ENCODE peak calls at places on chromosomes 3 and 15, in eight cellular contexts. S is AG04450, L is HCT116, J is cardiac fibroblast, O is omental fat pad, H is B cell, R is HFFc6, N is stomach. B is an unnamed sample.

GRCh38 chr15:57330619-57331018 is 45.7 kb upstream of the CGNL1 start:
- DNase-seq in S (no peak), L (no peak), J (no peak), O (no peak), H (no peak), R (no peak), N (no peak), B (no peak)

GRCh38 chr3:143433787-143434378 is 314.3 kb downstream of the CHST2 start:
- DNase-seq in S (no peak), L (peak), J (peak), O (no peak), H (peak), R (no peak), N (no peak), B (no peak)

GRCh38 chr3:81496407-81497104 is 264.9 kb downstream of the GBE1 start:
- DNase-seq in S (no peak), L (no peak), J (no peak), O (no peak), H (no peak), R (no peak), N (no peak), B (no peak)

GRCh38 chr3:151926956-151927355 is 53.5 kb downstream of the SUCNR1 start:
- DNase-seq in S (peak), L (no peak), J (peak), O (no peak), H (no peak), R (peak), N (no peak), B (no peak)

GRCh38 chr3:152836269-152836668 is 1.3 kb downstream of the P2RY1 start:
- DNase-seq in S (no peak), L (no peak), J (no peak), O (no peak), H (no peak), R (no peak), N (no peak), B (no peak)

GRCh38 chr15:77798847-77799246 is 166.1 kb upstream of the LINGO1 start:
- DNase-seq in S (no peak), L (no peak), J (no peak), O (no peak), H (no peak), R (no peak), N (no peak), B (no peak)

GRCh38 chr3:33144433-33144832 is 30.6 kb downstream of the CRTAP start:
- DNase-seq in S (no peak), L (no peak), J (no peak), O (no peak), H (peak), R (no peak), N (no peak), B (no peak)

GRCh38 chr15:81282911-81283310 is 41.0 kb downstream of the STARD5 start:
- DNase-seq in S (no peak), L (no peak), J (no peak), O (no peak), H (no peak), R (no peak), N (no peak), B (no peak)

GRCh38 chr15:41935566-41936020 is 36.8 kb downstream of the EHD4 start:
- DNase-seq in S (no peak), L (no peak), J (no peak), O (no peak), H (no peak), R (no peak), N (no peak), B (no peak)

GRCh38 chr3:168049366-168049974 is 46.3 kb downstream of the GOLIM4 start:
- DNase-seq in S (peak), L (no peak), J (peak), O (no peak), H (no peak), R (peak), N (no peak), B (no peak)

GRCh38 chr15:74405823-74406222 is 27.9 kb downstream of the SEMA7A start:
- DNase-seq in S (no peak), L (no peak), J (peak), O (no peak), H (no peak), R (no peak), N (no peak), B (no peak)

GRCh38 chr3:107240183-107241091 is 136.8 kb upstream of the CCDC54 start:
- DNase-seq in S (peak), L (peak), J (peak), O (peak), H (peak), R (peak), N (peak), B (peak)

GRCh38 chr3:134652409-134652831 is 1.6 kb upstream of the KY start:
- DNase-seq in S (no peak), L (no peak), J (peak), O (no peak), H (no peak), R (no peak), N (peak), B (no peak)

GRCh38 chr3:111669926-111670630 is 74.9 kb upstream of the ZBED2 start:
- DNase-seq in S (no peak), L (no peak), J (peak), O (no peak), H (no peak), R (peak), N (no peak), B (no peak)

GRCh38 chr3:43968465-43968864 is 273.2 kb upstream of the TOPAZ1 start:
- DNase-seq in S (no peak), L (no peak), J (no peak), O (no peak), H (no peak), R (no peak), N (no peak), B (no peak)

GRCh38 chr3:52366527-52366926 is 50.4 kb downstream of the DNAH1 start:
- DNase-seq in S (no peak), L (no peak), J (no peak), O (no peak), H (no peak), R (no peak), N (no peak), B (no peak)

GRCh38 chr15:67080900-67081431 is 15.6 kb downstream of the SMAD3 start:
- DNase-seq in S (no peak), L (no peak), J (peak), O (no peak), H (peak), R (peak), N (no peak), B (no peak)

GRCh38 chr3:13654330-13655073 is 105.6 kb downstream of the FBLN2 start:
- DNase-seq in S (no peak), L (no peak), J (no peak), O (no peak), H (no peak), R (no peak), N (no peak), B (peak)

GRCh38 chr3:67083277-67083676 is 85.2 kb downstream of the KBTBD8 start:
- DNase-seq in S (no peak), L (no peak), J (peak), O (no peak), H (peak), R (no peak), N (no peak), B (no peak)

GRCh38 chr3:65951836-65952505 is 86.7 kb downstream of the MAGI1 start:
- DNase-seq in S (no peak), L (peak), J (no peak), O (no peak), H (no peak), R (peak), N (no peak), B (no peak)

GRCh38 chr3:2343031-2343682 is 244.5 kb downstream of the CNTN4 start:
- DNase-seq in S (no peak), L (no peak), J (no peak), O (no peak), H (no peak), R (no peak), N (no peak), B (no peak)

GRCh38 chr3:164730810-164731209 is 347.5 kb downstream of the SI start:
- DNase-seq in S (no peak), L (no peak), J (no peak), O (no peak), H (no peak), R (no peak), N (no peak), B (no peak)

GRCh38 chr3:37905987-37906674 is 44.5 kb downstream of the CTDSPL start:
- DNase-seq in S (no peak), L (no peak), J (peak), O (no peak), H (no peak), R (peak), N (no peak), B (no peak)

GRCh38 chr3:43970351-43970750 is 271.3 kb upstream of the TOPAZ1 start:
- DNase-seq in S (no peak), L (no peak), J (no peak), O (no peak), H (no peak), R (no peak), N (no peak), B (no peak)

GRCh38 chr3:125163739-125164601 is 48.6 kb downstream of the SLC12A8 start:
- DNase-seq in S (no peak), L (no peak), J (peak), O (no peak), H (no peak), R (no peak), N (peak), B (no peak)

GRCh38 chr3:48898383-48899234 is at the start of gene SLC25A20:
- DNase-seq in S (peak), L (peak), J (peak), O (peak), H (peak), R (peak), N (peak), B (peak)

GRCh38 chr3:31288641-31289100 is 244.1 kb upstream of the STT3B start:
- DNase-seq in S (peak), L (peak), J (peak), O (no peak), H (no peak), R (peak), N (peak), B (no peak)

GRCh38 chr3:121821421-121822199 is 13.2 kb downstream of the IQCB1 start:
- DNase-seq in S (no peak), L (no peak), J (peak), O (no peak), H (no peak), R (no peak), N (no peak), B (no peak)

B was measured in Right ventricle myocardium inferior.